ENCODE peak calls at places on chromosomes 5 and 9, in nine cellular contexts. S, N, I, K, A, D, L, C and F are unnamed samples. For H3K9me3 and H3K4me1, the result is how much of the 10 kb centered on the place peaks cover.

GRCh38 chr5:11903614-11904269 is 504 bp downstream of the CTNND2 start:
- DNase-seq in N (no peak), S (peak), A (no peak), L (no peak), K (no peak), I (no peak), D (peak), C (no peak), F (no peak)

GRCh38 chr5:101505891-101506570 is 602.9 kb upstream of the ST8SIA4 start:
- DNase-seq in L (no peak), N (no peak), K (no peak), C (no peak), I (no peak), A (no peak), D (no peak), S (no peak), F (no peak)

GRCh38 chr5:159178978-159179377 is 30.4 kb downstream of the RNF145 start:
- DNase-seq in A (no peak), I (peak), D (no peak), S (no peak), K (no peak), L (peak), N (no peak), C (no peak), F (no peak)

GRCh38 chr9:127545196-127546124 is 66.6 kb upstream of the STXBP1 start:
- DNase-seq in D (no peak), I (peak), S (peak), C (no peak), N (peak), A (no peak), K (peak), L (no peak), F (no peak)

GRCh38 chr5:115685966-115686691 is 60.3 kb upstream of the TMED7 start:
- DNase-seq in N (no peak), I (no peak), L (no peak), K (no peak), C (no peak), S (peak), D (no peak), A (no peak), F (no peak)

GRCh38 chr9:108743901-108744371 is 111.8 kb downstream of the ACTL7B start:
- DNase-seq in S (no peak), N (no peak), D (no peak), L (no peak), I (peak), K (peak), A (no peak), C (no peak), F (no peak)

GRCh38 chr9:89609426-89610006 is 4.7 kb downstream of the GADD45G start:
- DNase-seq in D (no peak), C (no peak), K (no peak), N (no peak), L (no peak), A (no peak), I (no peak), S (no peak), F (no peak)

GRCh38 chr5:76074487-76074886 is 8.7 kb upstream of the SV2C start:
- DNase-seq in I (no peak), S (no peak), N (no peak), A (no peak), C (peak), D (no peak), K (no peak), L (peak), F (no peak)

GRCh38 chr9:69044226-69045219 is 9.0 kb downstream of the FXN start:
- DNase-seq in S (peak), I (peak), C (no peak), K (no peak), N (no peak), A (no peak), L (no peak), D (peak), F (no peak)

GRCh38 chr5:9176641-9177040 is 369.2 kb downstream of the SEMA5A start:
- DNase-seq in K (no peak), S (no peak), N (no peak), L (no peak), C (no peak), I (no peak), D (no peak), A (no peak), F (no peak)

GRCh38 chr5:154312000-154312399 is 121.5 kb downstream of the GALNT10 start:
- DNase-seq in S (no peak), D (no peak), N (no peak), C (no peak), K (no peak), A (no peak), L (no peak), I (no peak), F (no peak)

GRCh38 chr9:136363606-136364368 is at the start of gene DNLZ:
- DNase-seq in A (peak), C (peak), L (peak), I (peak), K (peak), D (peak), N (peak), S (peak), F (peak)

GRCh38 chr9:129962376-129962765 is 80.6 kb downstream of the FNBP1 start:
- DNase-seq in C (no peak), A (no peak), I (peak), L (no peak), K (no peak), N (no peak), D (no peak), S (no peak), F (no peak)

GRCh38 chr9:131869312-131869711 is 129.4 kb upstream of the RAPGEF1 start:
- DNase-seq in D (no peak), C (no peak), A (no peak), I (no peak), L (no peak), K (no peak), S (no peak), N (no peak), F (no peak)

GRCh38 chr9:16252631-16253030 is 617.8 kb downstream of the BNC2 start:
- DNase-seq in I (no peak), L (no peak), K (no peak), C (no peak), A (no peak), D (no peak), N (no peak), S (no peak), F (no peak)

GRCh38 chr5:153480401-153480800 is 10.1 kb upstream of the GRIA1 start:
- DNase-seq in I (peak), A (no peak), D (no peak), L (no peak), C (no peak), K (no peak), N (no peak), S (peak), F (no peak)

GRCh38 chr5:132254321-132254977 is 3.0 kb upstream of the PDLIM4 start:
- DNase-seq in S (peak), D (peak), I (no peak), L (no peak), C (no peak), A (peak), K (no peak), N (no peak), F (no peak)

GRCh38 chr5:81187885-81188284 is 45.2 kb upstream of the CKMT2 start:
- DNase-seq in L (no peak), I (no peak), S (peak), N (no peak), K (no peak), D (peak), C (no peak), A (peak), F (no peak)

GRCh38 chr5:171845857-171846785 is 60.5 kb downstream of the SMIM23 start:
- DNase-seq in K (no peak), S (peak), C (no peak), N (no peak), A (peak), D (peak), I (no peak), L (no peak), F (no peak)

GRCh38 chr5:147918101-147918500 is 11.8 kb upstream of the C5orf46 start:
- DNase-seq in L (no peak), D (no peak), A (no peak), C (no peak), K (no peak), S (no peak), N (no peak), I (peak), F (no peak)

GRCh38 chr5:59124983-59125960 is 542.4 kb downstream of the RAB3C start:
- DNase-seq in L (no peak), N (no peak), I (no peak), A (no peak), S (no peak), K (no peak), D (no peak), C (no peak), F (no peak)

GRCh38 chr9:137057545-137057944 is 3.7 kb upstream of the ENTPD2 start:
- DNase-seq in S (no peak), I (no peak), C (no peak), D (peak), A (no peak), K (no peak), N (no peak), L (no peak), F (no peak)

GRCh38 chr9:84858373-84858772 is 188.8 kb downstream of the NTRK2 start:
- DNase-seq in S (no peak), C (no peak), D (no peak), N (no peak), L (no peak), A (peak), K (no peak), I (no peak), F (no peak)

GRCh38 chr5:151063136-151063544 is 17.7 kb downstream of the TNIP1 start:
- DNase-seq in C (no peak), A (no peak), N (no peak), L (no peak), K (no peak), D (no peak), S (peak), I (peak), F (no peak)

GRCh38 chr9:81632599-81632998 is 56.7 kb downstream of the TLE1 start:
- DNase-seq in K (no peak), I (no peak), N (no peak), S (no peak), D (no peak), L (no peak), A (no peak), C (no peak), F (no peak)

GRCh38 chr9:130426467-130426773 is 18.3 kb upstream of the ASS1 start:
- DNase-seq in L (no peak), I (no peak), K (no peak), N (no peak), A (no peak), D (no peak), C (no peak), S (no peak), F (no peak)

GRCh38 chr9:31137151-31137849 is 1247.1 kb upstream of the ACO1 start:
- DNase-seq in L (no peak), I (peak), S (no peak), C (no peak), K (no peak), D (no peak), A (no peak), N (no peak), F (no peak)

GRCh38 chr9:38724749-38725148 is 4.8 kb upstream of the FAM240B start:
- DNase-seq in I (no peak), S (no peak), N (no peak), D (no peak), C (no peak), A (no peak), K (no peak), L (no peak), F (no peak)

GRCh38 chr5:173180331-173180730 is 36.0 kb downstream of the BNIP1 start:
- DNase-seq in L (no peak), C (no peak), K (no peak), A (no peak), D (no peak), N (no peak), I (no peak), S (no peak), F (no peak)

GRCh38 chr5:134149571-134150303 is 27.0 kb downstream of the SKP1 start:
- DNase-seq in K (peak), D (no peak), S (no peak), C (no peak), A (no peak), I (peak), N (no peak), L (no peak), F (no peak)

GRCh38 chr5:176553260-176554085 is 4.3 kb downstream of the CDHR2 start:
- DNase-seq in A (no peak), N (peak), I (peak), L (no peak), C (no peak), S (no peak), K (no peak), D (no peak), F (no peak)

GRCh38 chr5:10639846-10640368 is 76.0 kb downstream of the ANKRD33B start:
- DNase-seq in N (no peak), L (no peak), D (no peak), A (no peak), K (no peak), I (no peak), S (no peak), C (no peak), F (no peak)

GRCh38 chr5:2750026-2750757 is 1.3 kb downstream of the IRX2 start:
- DNase-seq in A (no peak), S (no peak), I (peak), K (no peak), L (no peak), D (no peak), C (no peak), N (no peak), F (no peak)

GRCh38 chr5:61912559-61912958 is 393.4 kb upstream of the KIF2A start:
- DNase-seq in K (no peak), A (no peak), C (no peak), D (no peak), S (no peak), N (no peak), I (no peak), L (no peak), F (no peak)

DNA sequence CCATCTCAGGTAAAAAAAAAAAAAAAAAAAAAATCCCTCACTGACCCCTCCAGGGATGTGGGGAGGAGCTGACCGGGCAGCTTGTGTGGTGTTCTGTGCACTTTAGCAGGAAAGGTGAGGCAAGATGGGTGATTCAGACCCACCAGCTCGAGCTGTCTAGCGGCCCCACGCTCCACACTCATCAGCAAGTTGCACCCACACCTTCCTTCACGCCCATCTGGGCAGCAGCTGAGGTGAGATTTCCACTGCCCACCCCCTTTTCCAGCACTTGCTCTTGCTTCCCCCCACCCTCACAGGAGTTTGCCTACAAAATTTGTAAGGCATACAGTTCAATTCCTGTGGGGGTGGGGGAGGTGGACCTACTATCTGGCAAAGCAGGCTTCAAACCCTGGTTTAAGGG is 58.7 kb upstream of the ZNF354B start:
- DNase-seq in C (no peak), I (no peak), L (no peak), A (no peak), D (no peak), K (no peak), S (no peak), N (no peak), F (no peak)
- H3K9me3 ChIP-seq in C (under half), I (under half), L (under half), A (under half), D (under half), K (under half), S (under half), N (under half), F (under half)

GRCh38 chr5:1134478-1134877 is 22.6 kb upstream of the SLC12A7 start:
- DNase-seq in I (no peak), D (peak), C (no peak), L (no peak), S (no peak), K (no peak), A (no peak), N (no peak), F (no peak)
- H3K4me1 ChIP-seq in I (under half), D (under half), C (under half), L (under half), S (under half), K (under half), A (half or more), N (under half), F (under half)

GRCh38 chr9:134177186-134177585 is 12.8 kb upstream of the RNU6ATAC start:
- DNase-seq in I (no peak), N (no peak), K (no peak), C (no peak), L (no peak), D (no peak), S (peak), A (no peak), F (no peak)

GRCh38 chr9:134174526-134175290 is 10.3 kb upstream of the RNU6ATAC start:
- DNase-seq in S (no peak), C (no peak), L (no peak), D (no peak), I (no peak), N (no peak), A (no peak), K (no peak), F (no peak)

GRCh38 chr9:134175291-134175807 is 11.0 kb upstream of the RNU6ATAC start:
- DNase-seq in K (no peak), I (no peak), D (no peak), C (no peak), A (peak), L (no peak), S (no peak), N (peak), F (no peak)

GRCh38 chr9:134176599-134176968 is 12.2 kb upstream of the RNU6ATAC start:
- DNase-seq in I (no peak), K (no peak), C (no peak), S (peak), D (no peak), N (no peak), L (no peak), A (no peak), F (no peak)

GRCh38 chr9:134175808-134176598 is 11.6 kb upstream of the RNU6ATAC start:
- DNase-seq in C (no peak), L (no peak), N (no peak), D (peak), I (no peak), A (no peak), K (no peak), S (peak), F (no peak)
- H3K4me3 ChIP-seq in C (no peak), L (peak), N (no peak), D (no peak), I (no peak), A (peak), K (no peak), S (no peak), F (no peak)

DNA sequence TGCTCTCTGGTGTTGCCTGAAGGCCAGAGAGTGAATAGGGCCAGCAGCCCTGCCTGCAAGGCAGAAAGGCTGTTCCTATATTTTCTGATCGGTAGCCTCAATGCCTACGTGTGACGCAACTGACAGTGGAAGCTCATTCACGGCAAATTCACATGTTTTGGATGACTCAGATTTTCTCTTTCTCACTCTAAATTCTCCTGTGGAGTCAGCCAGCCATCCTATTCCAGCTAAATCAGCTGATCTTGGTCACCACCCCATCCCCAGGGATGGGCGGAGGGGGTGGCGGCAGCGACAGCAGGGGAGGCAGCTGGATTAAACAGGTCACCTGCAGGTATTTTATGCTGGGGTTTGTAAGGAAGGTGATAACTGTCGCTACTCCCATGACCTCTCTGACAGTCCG is 52.3 kb downstream of the ZNF510 start:
- DNase-seq in N (no peak), I (no peak), D (no peak), L (no peak), A (no peak), C (no peak), K (no peak), S (no peak), F (no peak)
- H3K9me3 ChIP-seq in N (under half), I (under half), D (under half), L (under half), A (under half), C (under half), K (under half), S (under half), F (under half)

DNA sequence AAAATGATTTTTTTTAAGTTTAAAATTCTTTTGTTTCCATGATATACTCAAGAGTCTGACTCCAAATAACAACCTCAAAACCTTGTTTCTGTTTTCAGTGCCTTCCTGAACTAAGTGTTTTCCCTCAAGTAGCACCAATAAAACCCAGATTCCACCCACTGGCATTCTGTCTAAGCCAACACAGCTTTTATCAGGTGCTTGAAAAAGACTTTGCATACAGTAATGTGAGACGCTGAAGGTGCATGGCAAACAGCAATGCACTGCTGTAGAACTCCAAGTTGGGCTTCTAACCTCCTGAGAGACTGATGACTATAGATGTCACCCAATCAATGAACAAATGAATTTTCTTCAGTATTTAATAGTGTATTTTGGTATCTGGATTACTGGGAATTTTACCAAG is 95.7 kb downstream of the NFIB start:
- DNase-seq in N (no peak), I (no peak), D (no peak), C (no peak), A (no peak), L (no peak), S (no peak), K (no peak), F (no peak)
- H3K4me1 ChIP-seq in N (under half), I (half or more), D (half or more), C (under half), A (half or more), L (under half), S (half or more), K (under half), F (under half)

DNA sequence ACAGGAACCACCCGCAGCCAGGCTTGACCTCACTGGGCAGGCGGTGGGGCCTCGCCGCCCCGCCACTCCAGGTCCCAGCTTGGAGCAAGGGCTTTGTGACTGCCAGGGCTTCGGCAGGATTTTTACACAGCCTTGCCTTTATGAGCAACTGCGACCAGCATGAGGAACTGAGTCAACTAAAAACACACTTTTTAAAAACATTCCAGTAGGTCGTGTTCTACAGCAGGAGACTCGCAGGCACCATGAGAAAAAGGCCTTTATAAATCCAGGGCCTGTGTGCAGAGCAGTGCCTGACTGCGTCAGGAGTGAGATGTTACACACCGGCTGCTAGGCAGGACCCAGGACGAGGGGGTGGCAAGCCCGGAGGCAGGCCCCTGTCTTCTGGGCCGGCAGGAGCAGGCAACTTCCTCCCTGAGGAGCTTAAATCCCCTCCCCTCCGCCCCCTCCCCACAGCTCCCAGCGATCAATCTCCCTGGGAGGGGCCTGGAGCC is 92.7 kb downstream of the ROR2 start:
- DNase-seq in I (no peak), S (no peak), N (no peak), K (no peak), D (no peak), C (no peak), A (no peak), L (no peak), F (no peak)
- H3K4me3 ChIP-seq in I (no peak), S (no peak), N (no peak), K (no peak), D (no peak), C (no peak), A (no peak), L (no peak), F (no peak)

DNA sequence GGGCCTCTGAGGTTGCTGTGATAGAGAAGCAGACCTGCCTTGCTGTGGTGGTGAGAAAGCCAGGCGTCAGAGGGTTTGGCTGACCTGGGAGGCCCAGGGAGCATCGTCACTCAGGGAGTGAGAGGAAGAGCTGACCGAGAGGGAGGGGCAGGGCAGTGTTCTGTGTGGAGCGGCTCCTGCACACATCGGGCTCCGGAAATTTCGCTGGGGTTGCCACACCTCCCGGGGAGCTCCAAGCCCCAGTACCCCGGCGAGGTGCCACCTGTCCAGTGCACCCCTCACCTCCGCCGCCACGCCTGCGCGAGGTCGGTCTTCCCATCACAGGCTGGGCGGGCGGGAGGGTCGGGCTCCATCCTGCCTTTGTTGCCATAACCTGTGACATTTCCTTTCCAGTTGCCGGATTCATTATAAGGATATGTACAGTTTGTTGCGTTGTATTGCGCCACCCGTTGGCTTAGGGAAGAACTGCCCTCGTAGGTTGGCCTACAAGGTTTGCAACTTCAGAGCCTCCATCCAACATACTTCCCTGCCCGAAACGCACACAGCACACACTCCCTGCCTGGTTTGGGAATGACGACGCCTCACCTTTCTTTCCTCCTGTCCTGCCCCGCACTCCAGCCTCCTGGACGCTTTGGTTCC is 223.2 kb downstream of the CACNA1B start:
- DNase-seq in N (peak), L (no peak), A (no peak), S (peak), D (no peak), K (no peak), I (no peak), C (no peak), F (peak)
- H3K9me3 ChIP-seq in N (under half), L (under half), A (under half), S (under half), D (under half), K (under half), I (under half), C (under half), F (under half)